ENCODE peak calls at places on chromosomes 6 and 20, in six cellular contexts. Q is BE2C, N is epithelial cell of esophagus, C is AG10803, H is lower lobe of right lung, G is neural progenitor cell. T is an unnamed sample.

GRCh38 chr6:72182337-72183246 is 296.2 kb downstream of the RIMS1 start:
- DNase-seq in G (peak), C (peak), H (peak), N (peak), Q (peak), T (peak)

GRCh38 chr6:33935439-33936080 is 131.8 kb upstream of the MLN start:
- DNase-seq in G (peak), C (no peak), N (no peak), H (no peak), Q (peak), T (no peak)

GRCh38 chr6:130765181-130765727 is 62.0 kb upstream of the SMLR1 start:
- DNase-seq in C (no peak), G (no peak), H (no peak), N (no peak), Q (no peak), T (no peak)

GRCh38 chr6:147759088-147759487 is 250.6 kb downstream of the SAMD5 start:
- DNase-seq in Q (no peak), H (no peak), G (no peak), C (peak), N (peak), T (peak)

GRCh38 chr6:34465551-34466241 is at the start of gene PACSIN1:
- DNase-seq in C (no peak), N (peak), Q (peak), H (no peak), G (peak), T (no peak)

GRCh38 chr6:164106345-164106769 is 691.8 kb downstream of the QKI start:
- DNase-seq in N (no peak), G (peak), H (no peak), C (no peak), Q (peak), T (no peak)

GRCh38 chr6:142280927-142281326 is 20.9 kb upstream of the ADGRG6 start:
- DNase-seq in H (no peak), N (no peak), C (no peak), G (no peak), Q (no peak), T (no peak)

GRCh38 chr6:19153270-19153980 is 683.7 kb upstream of the ID4 start:
- DNase-seq in C (peak), N (no peak), H (no peak), Q (no peak), G (no peak), T (peak)

GRCh38 chr6:46788791-46789190 is 4.4 kb upstream of the MEP1A start:
- DNase-seq in Q (no peak), G (no peak), H (no peak), C (no peak), N (no peak), T (no peak)

GRCh38 chr6:16257999-16258708 is 19.8 kb downstream of the GMPR start:
- DNase-seq in Q (no peak), G (no peak), H (no peak), C (no peak), N (peak), T (peak)

GRCh38 chr20:39433461-39433860 is 471.3 kb downstream of the DHX35 start:
- DNase-seq in N (peak), Q (no peak), H (no peak), C (no peak), G (no peak), T (no peak)

GRCh38 chr6:12595161-12595792 is 121.3 kb upstream of the PHACTR1 start:
- DNase-seq in H (no peak), C (peak), N (peak), G (no peak), Q (peak), T (peak)

GRCh38 chr20:21710341-21710740 is 4.9 kb downstream of the PAX1 start:
- DNase-seq in H (no peak), Q (no peak), N (no peak), G (no peak), C (no peak), T (no peak)

GRCh38 chr6:158002249-158002950 is 20.7 kb downstream of the SYNJ2 start:
- DNase-seq in Q (no peak), C (no peak), H (peak), G (no peak), N (peak), T (no peak)

GRCh38 chr6:167140589-167141474 is 16.9 kb downstream of the GPR31 start:
- DNase-seq in Q (no peak), H (no peak), C (no peak), G (peak), N (peak), T (no peak)

GRCh38 chr20:64233725-64234124 is 21.8 kb upstream of the PCMTD2 start:
- DNase-seq in N (no peak), C (no peak), G (no peak), H (peak), Q (no peak), T (no peak)

GRCh38 chr20:41048475-41049242 is 20.0 kb downstream of the TOP1 start:
- DNase-seq in Q (no peak), H (no peak), C (peak), N (no peak), G (peak), T (peak)

GRCh38 chr6:26157150-26157837 is 70.1 kb downstream of the HFE start:
- DNase-seq in G (peak), N (peak), C (no peak), H (peak), Q (peak), T (peak)

GRCh38 chr6:35522660-35523658 is 10.3 kb upstream of the TULP1 start:
- DNase-seq in G (peak), C (peak), Q (peak), N (peak), H (peak), T (peak)

GRCh38 chr6:147075326-147075840 is 128.8 kb upstream of the STXBP5 start:
- DNase-seq in H (no peak), C (no peak), G (no peak), Q (no peak), N (no peak), T (no peak)

GRCh38 chr6:75602897-75603395 is 1.3 kb downstream of the SENP6 start:
- DNase-seq in G (no peak), Q (no peak), H (no peak), C (no peak), N (no peak), T (no peak)

GRCh38 chr6:39617520-39617919 is 107.7 kb downstream of the KIF6 start:
- DNase-seq in C (no peak), Q (no peak), N (no peak), G (no peak), H (no peak), T (no peak)

DNA sequence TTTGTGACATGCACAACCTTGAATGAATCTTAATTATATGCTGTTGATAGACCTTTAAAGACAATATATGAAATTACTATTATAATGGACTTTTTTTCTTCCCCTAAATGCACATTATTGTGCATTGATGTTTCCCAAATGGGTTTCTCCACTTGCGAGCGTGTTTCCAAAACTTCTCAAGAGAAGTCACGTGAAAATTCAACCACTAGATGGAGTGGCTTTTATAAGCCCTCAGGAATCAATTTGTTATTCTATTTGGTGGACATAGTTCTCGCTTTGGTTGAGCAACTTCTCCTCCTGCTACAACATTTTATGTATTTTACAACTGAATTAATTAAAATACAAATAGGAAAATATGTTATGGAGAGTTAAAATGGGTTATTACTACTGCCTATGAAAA is 9.0 kb downstream of the CNR1 start:
- DNase-seq in N (no peak), Q (no peak), G (no peak), C (no peak), H (no peak), T (no peak)
- TF ChIP-seq CTCF in N (no peak), Q (peak), G (peak), C (no peak), H (no peak), T (no peak)

GRCh38 chr20:44392776-44393607 is 37.5 kb downstream of the HNF4A start:
- DNase-seq in C (no peak), Q (no peak), N (no peak), G (no peak), H (no peak), T (no peak)

GRCh38 chr20:44395963-44396340 is 40.5 kb downstream of the HNF4A start:
- DNase-seq in G (no peak), Q (no peak), H (no peak), N (no peak), C (no peak), T (no peak)

GRCh38 chr20:44393608-44394519 is 38.4 kb downstream of the HNF4A start:
- DNase-seq in Q (no peak), H (no peak), G (no peak), C (no peak), N (no peak), T (no peak)

GRCh38 chr20:44395183-44395962 is 39.9 kb downstream of the HNF4A start:
- DNase-seq in Q (no peak), H (no peak), G (no peak), C (no peak), N (no peak), T (no peak)

DNA sequence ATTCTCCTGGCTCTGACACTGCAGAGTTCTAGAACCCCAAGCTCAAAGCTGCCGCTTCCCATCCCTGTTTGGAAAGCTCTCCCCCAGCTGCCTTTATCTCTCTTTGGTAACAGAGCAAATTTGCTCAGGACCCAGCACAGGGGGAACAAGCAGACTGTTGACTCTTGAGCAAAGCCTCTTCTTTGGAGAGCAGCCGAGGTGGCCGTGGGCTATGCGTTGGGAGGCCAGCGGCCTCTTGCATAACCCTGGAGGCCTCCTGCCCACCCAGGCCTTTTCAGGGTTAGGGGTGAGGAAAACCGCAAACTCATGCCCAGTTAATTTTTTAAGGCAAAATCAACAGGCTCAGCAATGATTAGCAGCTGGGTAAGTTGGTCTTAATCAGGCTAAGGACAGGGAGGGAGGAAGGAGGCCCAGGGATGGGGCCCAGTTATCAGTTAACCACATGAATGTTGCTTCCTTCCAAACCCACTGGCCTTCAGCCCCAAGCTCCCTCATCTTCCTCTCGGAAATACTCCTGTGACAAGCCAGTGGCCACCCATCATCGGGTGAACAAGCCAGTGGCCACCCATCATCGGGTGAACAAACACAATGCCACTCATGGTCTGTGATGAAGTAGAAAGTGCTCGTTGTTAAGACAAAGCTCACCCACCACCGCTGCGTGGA is 39.2 kb downstream of the HNF4A start:
- DNase-seq in Q (no peak), H (no peak), N (no peak), G (no peak), C (no peak), T (peak)
- H3K4me3 ChIP-seq in Q (no peak), H (no peak), N (no peak), G (no peak), C (no peak), T (no peak)

GRCh38 chr6:77462359-77463307 is 658 bp downstream of the HTR1B start:
- DNase-seq in Q (no peak), N (peak), C (no peak), G (peak), H (peak), T (peak)
- TF ChIP-seq CTCF in Q (no peak), N (peak), C (peak), G (peak), H (no peak), T (peak)

GRCh38 chr6:127997472-127998164 is 96.8 kb upstream of the THEMIS start:
- DNase-seq in G (no peak), C (no peak), N (no peak), Q (no peak), H (no peak), T (no peak)
- H3K4me3 ChIP-seq in G (no peak), C (no peak), N (no peak), Q (no peak), H (no peak), T (no peak)

GRCh38 chr6:37636801-37637561 is 60.7 kb downstream of the MDGA1 start:
- DNase-seq in G (no peak), N (no peak), Q (no peak), H (no peak), C (no peak), T (no peak)

GRCh38 chr6:37640776-37641395 is 56.8 kb downstream of the MDGA1 start:
- DNase-seq in Q (no peak), N (no peak), H (no peak), G (no peak), C (no peak), T (no peak)

GRCh38 chr6:37636112-37636511 is 61.6 kb downstream of the MDGA1 start:
- DNase-seq in N (no peak), C (no peak), Q (no peak), G (no peak), H (no peak), T (no peak)

GRCh38 chr6:37637562-37638413 is 59.9 kb downstream of the MDGA1 start:
- DNase-seq in C (no peak), H (no peak), Q (no peak), N (peak), G (no peak), T (no peak)

GRCh38 chr6:37638414-37639079 is 59.1 kb downstream of the MDGA1 start:
- DNase-seq in Q (no peak), N (peak), C (peak), G (no peak), H (no peak), T (peak)
- TF ChIP-seq CTCF in Q (no peak), N (no peak), C (no peak), G (no peak), H (no peak), T (no peak)

DNA sequence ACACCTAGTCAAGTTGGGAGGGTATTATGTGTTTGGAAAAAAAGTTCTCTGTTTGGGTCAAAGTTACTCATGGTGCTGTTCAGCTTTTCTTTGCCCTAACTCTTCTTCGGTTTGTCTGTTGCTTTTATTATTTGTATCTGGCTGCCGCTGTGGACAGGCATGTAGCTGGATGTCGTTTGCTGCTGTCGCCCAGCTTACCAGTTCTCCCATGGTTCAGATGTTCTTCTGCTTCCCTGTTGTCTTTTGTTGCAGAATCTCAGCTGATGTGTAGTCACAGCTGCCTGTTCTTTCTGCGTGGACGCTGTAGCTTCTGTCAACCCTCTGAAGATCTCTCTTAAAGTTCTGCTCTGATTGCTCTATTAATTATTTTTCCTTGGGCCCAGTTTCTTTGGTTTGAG is 8.0 kb downstream of the IGF2R start:
- DNase-seq in Q (no peak), G (no peak), C (no peak), N (no peak), H (no peak), T (no peak)
- H3K4me3 ChIP-seq in Q (no peak), G (no peak), C (no peak), N (no peak), H (no peak), T (no peak)

GRCh38 chr20:57388953-57389694 is 2.1 kb upstream of the RBM38 start:
- DNase-seq in C (peak), Q (peak), G (peak), H (peak), N (peak), T (peak)
- TF ChIP-seq CTCF in C (peak), Q (no peak), G (peak), H (peak), N (peak), T (no peak)

GRCh38 chr6:15016813-15017212 is 229.1 kb upstream of the JARID2 start:
- DNase-seq in Q (no peak), N (no peak), C (no peak), G (no peak), H (no peak), T (no peak)

GRCh38 chr6:15020114-15020770 is 225.6 kb upstream of the JARID2 start:
- DNase-seq in G (no peak), C (no peak), Q (no peak), H (no peak), N (no peak), T (no peak)

GRCh38 chr6:15017803-15018202 is 228.1 kb upstream of the JARID2 start:
- DNase-seq in H (no peak), C (no peak), Q (no peak), G (no peak), N (no peak), T (no peak)

GRCh38 chr6:15014958-15015357 is 230.9 kb upstream of the JARID2 start:
- DNase-seq in C (no peak), G (no peak), H (no peak), N (no peak), Q (no peak), T (no peak)

GRCh38 chr6:15017251-15017650 is 228.6 kb upstream of the JARID2 start:
- DNase-seq in N (peak), H (peak), G (peak), C (no peak), Q (peak), T (peak)
- H3K4me3 ChIP-seq in N (no peak), H (peak), G (no peak), C (no peak), Q (no peak), T (no peak)

DNA sequence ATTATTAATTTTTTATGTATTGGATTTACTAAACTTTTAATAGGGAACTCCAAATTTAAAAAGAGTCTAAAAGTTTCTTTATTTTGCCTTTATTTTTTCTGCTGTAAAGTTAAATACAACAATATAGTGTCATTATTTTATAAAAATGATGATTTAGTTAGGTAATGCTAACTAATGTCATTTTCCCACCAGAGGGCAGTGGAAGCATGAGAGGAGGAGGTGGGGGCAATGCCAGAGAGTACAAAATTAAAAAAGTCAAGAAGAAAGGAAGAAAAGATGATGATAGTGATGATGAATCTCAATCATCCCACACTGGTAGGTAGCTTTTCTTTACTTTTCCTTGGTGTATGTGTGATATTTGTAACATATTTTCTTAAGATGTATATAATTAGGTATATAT is 20.2 kb upstream of the FHL5 start:
- DNase-seq in G (peak), H (no peak), Q (peak), N (peak), C (no peak), T (peak)
- TF ChIP-seq CTCF in G (peak), H (peak), Q (peak), N (peak), C (peak), T (peak)

GRCh38 chr6:3265671-3266070 is 6.9 kb downstream of the PSMG4 start:
- DNase-seq in C (no peak), Q (no peak), N (no peak), H (no peak), G (no peak), T (peak)
- H3K4me3 ChIP-seq in C (no peak), Q (no peak), N (no peak), H (no peak), G (no peak), T (no peak)